ENCODE peak calls at places on chromosome 19, in seven cellular contexts. One of them, this sample, is unnamed.

GRCh38 chr19:28148554-28148953 is 1064.4 kb downstream of the UQCRFS1 start:
- DNase-seq in lower lobe of right lung: no peak
- DNase-seq in iPS DF 6.9: no peak
- DNase-seq in GM23338: no peak
- DNase-seq in breast epithelium: no peak
- DNase-seq in A549: no peak
- DNase-seq in HCT116: no peak
- DNase-seq in this sample: no peak

GRCh38 chr19:57537953-57538547 is 10.9 kb downstream of the ZNF549 start:
- DNase-seq in lower lobe of right lung: no peak
- DNase-seq in A549: no peak
- DNase-seq in GM23338: no peak
- DNase-seq in HCT116: no peak
- DNase-seq in iPS DF 6.9: no peak
- DNase-seq in breast epithelium: no peak
- DNase-seq in this sample: no peak

GRCh38 chr19:42057856-42058255 is 12.2 kb downstream of the GRIK5 start:
- DNase-seq in GM23338: no peak
- DNase-seq in lower lobe of right lung: no peak
- DNase-seq in A549: no peak
- DNase-seq in HCT116: no peak
- DNase-seq in iPS DF 6.9: no peak
- DNase-seq in breast epithelium: no peak
- DNase-seq in this sample: no peak

GRCh38 chr19:51365211-51366049 is 758 bp downstream of the ETFB start:
- DNase-seq in GM23338: peak
- DNase-seq in breast epithelium: no peak
- DNase-seq in HCT116: no peak
- DNase-seq in A549: peak
- DNase-seq in iPS DF 6.9: no peak
- DNase-seq in lower lobe of right lung: no peak
- DNase-seq in this sample: no peak

GRCh38 chr19:13027557-13027956 is 32.3 kb downstream of the NFIX start:
- DNase-seq in HCT116: no peak
- DNase-seq in lower lobe of right lung: no peak
- DNase-seq in breast epithelium: no peak
- DNase-seq in iPS DF 6.9: no peak
- DNase-seq in A549: no peak
- DNase-seq in GM23338: no peak
- DNase-seq in this sample: no peak

GRCh38 chr19:33219261-33219812 is 6.3 kb downstream of the SLC7A10 start:
- DNase-seq in lower lobe of right lung: no peak
- DNase-seq in GM23338: peak
- DNase-seq in iPS DF 6.9: no peak
- DNase-seq in breast epithelium: no peak
- DNase-seq in A549: no peak
- DNase-seq in HCT116: no peak
- DNase-seq in this sample: no peak

GRCh38 chr19:1754651-1755466 is 1.6 kb downstream of the ONECUT3 start:
- DNase-seq in GM23338: peak
- DNase-seq in iPS DF 6.9: no peak
- DNase-seq in A549: peak
- DNase-seq in breast epithelium: no peak
- DNase-seq in HCT116: no peak
- DNase-seq in lower lobe of right lung: no peak
- DNase-seq in this sample: no peak

GRCh38 chr19:41703602-41704293 is 4.7 kb upstream of the CEACAM5 start:
- DNase-seq in breast epithelium: no peak
- DNase-seq in HCT116: no peak
- DNase-seq in A549: no peak
- DNase-seq in GM23338: no peak
- DNase-seq in lower lobe of right lung: no peak
- DNase-seq in iPS DF 6.9: no peak
- DNase-seq in this sample: no peak

GRCh38 chr19:3375221-3376088 is 9.1 kb downstream of the NFIC start:
- DNase-seq in A549: no peak
- DNase-seq in breast epithelium: peak
- DNase-seq in HCT116: no peak
- DNase-seq in GM23338: no peak
- DNase-seq in lower lobe of right lung: peak
- DNase-seq in iPS DF 6.9: no peak
- DNase-seq in this sample: peak

GRCh38 chr19:39951065-39951650 is 16.7 kb upstream of the FCGBP start:
- DNase-seq in iPS DF 6.9: no peak
- DNase-seq in GM23338: no peak
- DNase-seq in HCT116: no peak
- DNase-seq in A549: no peak
- DNase-seq in breast epithelium: no peak
- DNase-seq in lower lobe of right lung: no peak
- DNase-seq in this sample: no peak

GRCh38 chr19:48637948-48638830 is 1.0 kb upstream of the DBP start:
- DNase-seq in lower lobe of right lung: peak
- DNase-seq in HCT116: peak
- DNase-seq in iPS DF 6.9: no peak
- DNase-seq in breast epithelium: peak
- DNase-seq in GM23338: peak
- DNase-seq in A549: peak
- DNase-seq in this sample: peak

GRCh38 chr19:33641261-33641660 is 19.5 kb downstream of the CHST8 start:
- DNase-seq in HCT116: no peak
- DNase-seq in breast epithelium: no peak
- DNase-seq in GM23338: no peak
- DNase-seq in iPS DF 6.9: no peak
- DNase-seq in lower lobe of right lung: peak
- DNase-seq in A549: no peak
- DNase-seq in this sample: no peak

GRCh38 chr19:48713041-48713863 is 6.3 kb downstream of the MAMSTR start:
- DNase-seq in A549: peak
- DNase-seq in HCT116: no peak
- DNase-seq in breast epithelium: no peak
- DNase-seq in lower lobe of right lung: no peak
- DNase-seq in iPS DF 6.9: no peak
- DNase-seq in GM23338: peak
- DNase-seq in this sample: no peak

GRCh38 chr19:33373701-33374405 is at the start of gene CEBPG:
- DNase-seq in lower lobe of right lung: peak
- DNase-seq in iPS DF 6.9: no peak
- DNase-seq in breast epithelium: no peak
- DNase-seq in HCT116: no peak
- DNase-seq in GM23338: peak
- DNase-seq in A549: no peak
- DNase-seq in this sample: no peak

GRCh38 chr19:54803410-54803809 is at the start of gene KIR2DL4:
- DNase-seq in breast epithelium: no peak
- DNase-seq in lower lobe of right lung: no peak
- DNase-seq in GM23338: no peak
- DNase-seq in HCT116: no peak
- DNase-seq in iPS DF 6.9: no peak
- DNase-seq in A549: no peak
- DNase-seq in this sample: no peak

GRCh38 chr19:58054792-58055482 is 4.1 kb upstream of the ZNF135 start:
- DNase-seq in GM23338: peak
- DNase-seq in HCT116: no peak
- DNase-seq in iPS DF 6.9: no peak
- DNase-seq in lower lobe of right lung: no peak
- DNase-seq in breast epithelium: no peak
- DNase-seq in A549: no peak
- DNase-seq in this sample: peak

GRCh38 chr19:41753936-41754529 is 1.3 kb upstream of the CEACAM6 start:
- DNase-seq in A549: peak
- DNase-seq in breast epithelium: no peak
- DNase-seq in HCT116: peak
- DNase-seq in iPS DF 6.9: no peak
- DNase-seq in lower lobe of right lung: peak
- DNase-seq in GM23338: peak
- DNase-seq in this sample: no peak

GRCh38 chr19:4061683-4062575 is 4.8 kb downstream of the ZBTB7A start:
- DNase-seq in iPS DF 6.9: no peak
- DNase-seq in A549: no peak
- DNase-seq in HCT116: no peak
- DNase-seq in lower lobe of right lung: peak
- DNase-seq in GM23338: peak
- DNase-seq in breast epithelium: peak
- DNase-seq in this sample: no peak

GRCh38 chr19:7505288-7505681 is 10.6 kb upstream of the ZNF358 start:
- DNase-seq in lower lobe of right lung: no peak
- DNase-seq in breast epithelium: no peak
- DNase-seq in GM23338: peak
- DNase-seq in iPS DF 6.9: no peak
- DNase-seq in HCT116: no peak
- DNase-seq in A549: no peak
- DNase-seq in this sample: no peak

GRCh38 chr19:55626350-55626749 is 2.0 kb upstream of the ZNF784 start:
- DNase-seq in breast epithelium: no peak
- DNase-seq in A549: no peak
- DNase-seq in HCT116: no peak
- DNase-seq in iPS DF 6.9: no peak
- DNase-seq in GM23338: no peak
- DNase-seq in lower lobe of right lung: no peak
- DNase-seq in this sample: no peak

GRCh38 chr19:39951686-39952085 is 17.3 kb upstream of the FCGBP start:
- DNase-seq in breast epithelium: no peak
- DNase-seq in iPS DF 6.9: no peak
- DNase-seq in GM23338: no peak
- DNase-seq in lower lobe of right lung: no peak
- DNase-seq in A549: peak
- DNase-seq in HCT116: no peak
- DNase-seq in this sample: no peak

GRCh38 chr19:16249826-16250434 is 52.2 kb downstream of the AP1M1 start:
- DNase-seq in breast epithelium: no peak
- DNase-seq in lower lobe of right lung: no peak
- DNase-seq in A549: no peak
- DNase-seq in iPS DF 6.9: no peak
- DNase-seq in HCT116: no peak
- DNase-seq in GM23338: no peak
- DNase-seq in this sample: no peak

GRCh38 chr19:23785982-23786381 is 27.3 kb upstream of the ZNF681 start:
- DNase-seq in HCT116: no peak
- DNase-seq in lower lobe of right lung: no peak
- DNase-seq in GM23338: no peak
- DNase-seq in iPS DF 6.9: no peak
- DNase-seq in breast epithelium: no peak
- DNase-seq in A549: no peak
- DNase-seq in this sample: no peak
- H3K27ac ChIP-seq in HCT116: no peak
- H3K27ac ChIP-seq in lower lobe of right lung: no peak
- H3K27ac ChIP-seq in GM23338: no peak
- H3K27ac ChIP-seq in iPS DF 6.9: no peak
- H3K27ac ChIP-seq in breast epithelium: no peak
- H3K27ac ChIP-seq in A549: no peak
- H3K27ac ChIP-seq in this sample: no peak

GRCh38 chr19:18775586-18776287 is 15.4 kb downstream of the COMP start:
- DNase-seq in GM23338: no peak
- DNase-seq in HCT116: no peak
- DNase-seq in lower lobe of right lung: no peak
- DNase-seq in A549: no peak
- DNase-seq in iPS DF 6.9: no peak
- DNase-seq in breast epithelium: no peak
- DNase-seq in this sample: no peak
- H3K27ac ChIP-seq in GM23338: no peak
- H3K27ac ChIP-seq in HCT116: no peak
- H3K27ac ChIP-seq in lower lobe of right lung: no peak
- H3K27ac ChIP-seq in A549: no peak
- H3K27ac ChIP-seq in iPS DF 6.9: no peak
- H3K27ac ChIP-seq in breast epithelium: no peak
- H3K27ac ChIP-seq in this sample: no peak

DNA sequence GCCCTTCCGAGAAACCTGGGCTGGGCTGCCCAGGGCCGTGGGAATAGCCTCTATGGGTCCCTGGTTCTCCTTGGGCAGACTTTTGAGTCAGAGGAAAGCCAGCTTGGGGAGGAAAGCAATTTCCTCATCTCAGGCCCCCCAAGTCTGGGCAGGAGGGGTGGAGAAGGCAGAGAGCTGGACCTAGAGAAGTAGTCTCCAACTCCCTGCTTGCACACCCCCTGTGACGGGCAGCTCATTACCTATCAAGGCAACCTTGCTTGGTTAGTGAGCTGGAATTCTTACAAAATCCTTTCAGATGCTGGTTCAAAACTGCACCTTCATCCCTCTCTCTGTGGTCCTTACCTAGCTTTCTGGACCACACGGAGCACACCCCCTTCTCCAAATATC is 33.9 kb downstream of the ACTL9 start:
- DNase-seq in iPS DF 6.9: no peak
- DNase-seq in breast epithelium: no peak
- DNase-seq in GM23338: no peak
- DNase-seq in A549: no peak
- DNase-seq in HCT116: no peak
- DNase-seq in lower lobe of right lung: no peak
- DNase-seq in this sample: no peak
- H3K27ac ChIP-seq in iPS DF 6.9: no peak
- H3K27ac ChIP-seq in breast epithelium: no peak
- H3K27ac ChIP-seq in GM23338: no peak
- H3K27ac ChIP-seq in A549: no peak
- H3K27ac ChIP-seq in HCT116: no peak
- H3K27ac ChIP-seq in lower lobe of right lung: no peak
- H3K27ac ChIP-seq in this sample: no peak

GRCh38 chr19:11260996-11261395 is 1.3 kb downstream of the DOCK6 start:
- DNase-seq in breast epithelium: no peak
- DNase-seq in HCT116: no peak
- DNase-seq in iPS DF 6.9: no peak
- DNase-seq in A549: no peak
- DNase-seq in GM23338: no peak
- DNase-seq in lower lobe of right lung: no peak
- DNase-seq in this sample: no peak

GRCh38 chr19:11263726-11264125 is 1.4 kb upstream of the DOCK6 start:
- DNase-seq in breast epithelium: no peak
- DNase-seq in lower lobe of right lung: no peak
- DNase-seq in A549: no peak
- DNase-seq in iPS DF 6.9: no peak
- DNase-seq in GM23338: no peak
- DNase-seq in HCT116: no peak
- DNase-seq in this sample: no peak

GRCh38 chr19:11264452-11265176 is 2.3 kb upstream of the DOCK6 start:
- DNase-seq in A549: peak
- DNase-seq in iPS DF 6.9: no peak
- DNase-seq in HCT116: no peak
- DNase-seq in breast epithelium: no peak
- DNase-seq in GM23338: peak
- DNase-seq in lower lobe of right lung: peak
- DNase-seq in this sample: no peak

GRCh38 chr19:11261902-11262839 is at the start of gene DOCK6:
- DNase-seq in iPS DF 6.9: no peak
- DNase-seq in HCT116: no peak
- DNase-seq in lower lobe of right lung: no peak
- DNase-seq in breast epithelium: no peak
- DNase-seq in GM23338: peak
- DNase-seq in A549: no peak
- DNase-seq in this sample: no peak

DNA sequence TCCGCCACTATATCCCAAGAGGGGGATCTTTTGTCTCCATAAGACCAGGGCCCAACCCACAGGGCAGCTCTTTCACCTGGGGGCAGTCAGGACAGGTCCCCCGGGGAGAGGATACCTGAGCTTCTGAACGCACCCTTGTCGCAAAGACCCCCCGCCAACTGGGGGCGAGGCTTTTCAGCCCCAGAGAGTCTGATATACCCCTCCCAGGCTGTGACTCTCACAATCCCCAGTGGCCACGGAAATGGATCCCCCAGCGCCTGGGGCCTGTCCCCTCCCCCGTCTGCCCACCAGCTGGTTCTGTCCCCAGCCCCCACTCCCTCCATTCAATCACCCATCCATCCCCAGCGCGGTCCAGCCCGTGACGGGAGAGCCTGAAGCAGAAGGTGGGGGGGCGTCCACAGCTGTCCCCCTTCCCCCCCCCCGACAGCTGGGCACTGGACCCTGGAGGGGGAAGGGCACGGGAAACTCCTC is 858 bp downstream of the DOCK6 start:
- DNase-seq in iPS DF 6.9: no peak
- DNase-seq in breast epithelium: no peak
- DNase-seq in lower lobe of right lung: no peak
- DNase-seq in A549: no peak
- DNase-seq in GM23338: peak
- DNase-seq in HCT116: no peak
- DNase-seq in this sample: no peak
- H3K27ac ChIP-seq in iPS DF 6.9: no peak
- H3K27ac ChIP-seq in breast epithelium: peak
- H3K27ac ChIP-seq in lower lobe of right lung: peak
- H3K27ac ChIP-seq in A549: peak
- H3K27ac ChIP-seq in GM23338: peak
- H3K27ac ChIP-seq in HCT116: peak
- H3K27ac ChIP-seq in this sample: peak

This sample was measured in caudate nucleus.